ENCODE peak calls at places on chromosomes 13 and 19, in six cellular contexts. N is left ventricle myocardium inferior, X is OCI-LY7, H is heart left ventricle, U is A549, Y is thoracic aorta. Q is an unnamed sample. For H3K4me1, the result is how much of the 10 kb centered on the place peaks cover.

GRCh38 chr13:93847162-93847561 is 620.6 kb downstream of the GPC6 start:
- DNase-seq in N (no peak), X (no peak), H (no peak), U (peak), Y (no peak), Q (no peak)

GRCh38 chr13:99415014-99415650 is 86.1 kb upstream of the TM9SF2 start:
- DNase-seq in N (no peak), X (no peak), H (no peak), U (no peak), Y (no peak), Q (no peak)

GRCh38 chr19:28313633-28314032 is 899.3 kb downstream of the UQCRFS1 start:
- DNase-seq in N (peak), X (no peak), H (peak), U (no peak), Y (no peak), Q (no peak)

GRCh38 chr13:67137044-67137735 is 92.9 kb downstream of the PCDH9 start:
- DNase-seq in N (no peak), X (no peak), H (no peak), U (no peak), Y (no peak), Q (no peak)

GRCh38 chr13:34833562-34834182 is 108.4 kb upstream of the NBEA start:
- DNase-seq in N (no peak), X (peak), H (no peak), U (peak), Y (no peak), Q (no peak)

GRCh38 chr13:93233997-93234416 is 7.4 kb downstream of the GPC6 start:
- DNase-seq in N (no peak), X (peak), H (no peak), U (peak), Y (no peak), Q (no peak)

GRCh38 chr19:8308891-8309291 is 733 bp upstream of the CD320 start:
- DNase-seq in N (peak), X (no peak), H (peak), U (no peak), Y (no peak), Q (peak)

GRCh38 chr13:105518086-105518485 is 1017.4 kb downstream of the EFNB2 start:
- DNase-seq in N (no peak), X (no peak), H (no peak), U (no peak), Y (no peak), Q (no peak)

DNA sequence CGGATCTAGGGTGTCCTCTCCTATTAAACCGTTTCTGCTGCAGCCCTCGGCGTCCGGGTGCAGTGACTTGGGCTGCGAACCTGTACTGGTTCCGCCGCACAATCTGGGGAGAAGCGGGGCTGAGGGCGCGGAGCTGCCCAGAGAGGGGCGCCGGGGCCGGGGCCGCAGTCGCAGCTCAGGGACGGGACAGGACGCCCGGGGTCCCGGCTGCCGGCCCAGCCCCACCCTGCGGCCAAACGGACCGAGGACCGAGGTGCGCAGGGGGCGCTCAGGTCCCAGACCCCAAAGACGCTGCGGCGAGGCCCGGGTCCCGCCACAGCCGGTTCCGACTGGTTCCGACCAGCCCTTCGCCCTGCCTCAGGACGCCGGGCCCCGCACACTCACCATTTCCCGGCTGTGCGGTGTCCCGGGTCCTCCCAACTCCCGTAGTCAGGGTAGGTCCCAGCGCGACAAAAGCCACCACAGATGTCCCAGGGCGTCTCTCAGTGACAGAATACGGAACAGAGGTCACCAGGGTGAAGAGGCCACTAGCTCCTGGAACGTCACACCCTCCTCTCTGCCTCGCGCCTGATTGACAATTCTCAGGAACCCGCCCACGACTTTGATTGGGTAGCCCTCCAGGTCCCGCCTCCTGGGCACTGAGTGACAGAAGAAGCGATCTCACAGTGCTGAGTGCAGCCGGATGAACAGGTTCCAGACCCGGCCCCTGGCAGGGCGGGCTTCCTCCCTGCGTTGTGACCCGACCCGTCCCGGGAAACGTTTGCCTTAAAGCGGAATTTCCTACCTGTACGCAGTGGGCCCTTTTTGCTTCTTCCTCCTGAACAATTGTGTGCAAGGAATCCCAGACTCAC is at the start of gene ZNF44:
- DNase-seq in N (peak), X (peak), H (peak), U (peak), Y (peak), Q (peak)
- H3K4me1 ChIP-seq in N (half or more), X (under half), H (under half), U (under half), Y (under half), Q (under half)

GRCh38 chr19:10419646-10420443 is 493 bp upstream of the PDE4A start:
- DNase-seq in N (no peak), X (peak), H (no peak), U (peak), Y (no peak), Q (peak)

GRCh38 chr19:10417598-10418280 is 2.6 kb upstream of the PDE4A start:
- DNase-seq in N (no peak), X (peak), H (no peak), U (no peak), Y (no peak), Q (peak)

GRCh38 chr19:10419200-10419645 is 1.1 kb upstream of the PDE4A start:
- DNase-seq in N (no peak), X (no peak), H (no peak), U (peak), Y (no peak), Q (peak)

GRCh38 chr19:10416380-10417257 is 3.7 kb upstream of the PDE4A start:
- DNase-seq in N (peak), X (peak), H (peak), U (peak), Y (peak), Q (peak)

GRCh38 chr19:10418281-10419199 is 1.8 kb upstream of the PDE4A start:
- DNase-seq in N (no peak), X (peak), H (no peak), U (peak), Y (no peak), Q (peak)
- H3K4me1 ChIP-seq in N (under half), X (half or more), H (under half), U (under half), Y (under half), Q (under half)

DNA sequence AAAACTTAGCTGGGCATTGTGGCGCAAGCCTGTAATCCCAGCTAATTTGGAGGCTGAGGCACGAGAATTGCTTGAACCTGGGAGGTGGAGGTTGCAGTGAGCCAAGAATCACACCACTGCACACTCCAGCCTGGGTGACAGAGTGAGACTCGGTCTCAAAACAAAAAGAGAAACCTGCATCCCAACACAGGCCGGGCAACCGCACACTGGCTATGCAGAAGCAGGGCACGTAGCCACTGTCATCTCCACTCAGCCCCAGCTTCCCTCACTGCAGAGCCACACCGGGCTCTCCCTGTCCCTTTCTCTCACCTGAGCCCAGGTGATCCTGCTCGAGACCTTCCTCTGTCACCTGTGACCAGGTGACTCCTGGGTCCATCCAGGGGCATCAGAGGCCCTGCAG is 11.7 kb downstream of the ELL start:
- DNase-seq in N (no peak), X (no peak), H (no peak), U (no peak), Y (no peak), Q (no peak)
- H3K4me1 ChIP-seq in N (half or more), X (under half), H (half or more), U (under half), Y (half or more), Q (under half)

GRCh38 chr19:35509861-35510625 is 3.4 kb downstream of the DMKN start:
- DNase-seq in N (peak), X (peak), H (peak), U (peak), Y (no peak), Q (peak)
- H3K4me1 ChIP-seq in N (under half), X (under half), H (under half), U (under half), Y (under half), Q (under half)

GRCh38 chr13:114124921-114125320 is 7.5 kb downstream of the RASA3 start:
- DNase-seq in N (no peak), X (no peak), H (no peak), U (no peak), Y (no peak), Q (no peak)
- H3K4me1 ChIP-seq in N (half or more), X (under half), H (half or more), U (under half), Y (under half), Q (under half)

GRCh38 chr19:54478677-54479266 is 5.7 kb upstream of the CDC42EP5 start:
- DNase-seq in N (no peak), X (peak), H (no peak), U (peak), Y (no peak), Q (no peak)
- H3K4me1 ChIP-seq in N (under half), X (under half), H (under half), U (under half), Y (under half), Q (under half)

GRCh38 chr19:43760941-43761340 is 6.2 kb upstream of the SMG9 start:
- DNase-seq in N (no peak), X (no peak), H (no peak), U (no peak), Y (no peak), Q (no peak)
- H3K4me1 ChIP-seq in N (under half), X (half or more), H (under half), U (half or more), Y (under half), Q (under half)

DNA sequence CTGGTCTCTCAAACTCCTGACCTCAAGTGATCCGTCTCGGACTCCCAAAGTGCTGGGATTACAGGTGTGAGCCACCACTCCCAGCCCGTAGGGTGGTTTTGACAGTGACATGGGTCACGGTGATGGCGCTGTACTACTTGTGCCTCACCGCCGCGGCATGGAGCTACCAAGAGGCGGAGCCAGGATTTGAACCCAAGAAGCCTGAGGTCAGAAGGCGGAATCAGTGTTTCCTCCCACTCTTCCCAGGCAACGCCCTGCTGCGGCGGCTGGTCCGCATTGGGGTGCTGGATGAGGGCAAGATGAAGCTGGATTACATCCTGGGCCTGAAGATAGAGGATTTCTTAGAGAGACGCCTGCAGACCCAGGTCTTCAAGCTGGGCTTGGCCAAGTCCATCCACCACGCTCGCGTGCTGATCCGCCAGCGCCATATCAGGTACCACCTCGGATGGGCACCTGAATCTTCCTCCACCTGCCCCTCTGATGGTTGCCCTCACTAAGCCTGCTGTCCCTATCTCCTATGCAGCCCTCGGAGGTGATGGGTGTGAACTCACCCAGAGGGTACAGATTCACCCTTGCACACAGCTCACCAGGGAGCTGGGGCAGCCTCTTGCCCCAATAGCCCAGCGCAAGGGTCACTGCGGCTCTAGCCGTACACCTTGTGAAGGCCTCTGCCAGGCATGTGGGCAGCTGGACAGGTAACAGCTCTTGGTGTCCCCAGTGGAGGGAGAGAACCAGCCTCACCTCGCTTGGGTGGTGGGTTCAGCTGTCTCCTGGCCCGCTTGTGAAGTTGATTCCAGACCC is 5.6 kb downstream of the RPS9 start:
- DNase-seq in N (no peak), X (no peak), H (no peak), U (no peak), Y (no peak), Q (no peak)
- H3K4me1 ChIP-seq in N (half or more), X (half or more), H (half or more), U (half or more), Y (under half), Q (under half)

DNA sequence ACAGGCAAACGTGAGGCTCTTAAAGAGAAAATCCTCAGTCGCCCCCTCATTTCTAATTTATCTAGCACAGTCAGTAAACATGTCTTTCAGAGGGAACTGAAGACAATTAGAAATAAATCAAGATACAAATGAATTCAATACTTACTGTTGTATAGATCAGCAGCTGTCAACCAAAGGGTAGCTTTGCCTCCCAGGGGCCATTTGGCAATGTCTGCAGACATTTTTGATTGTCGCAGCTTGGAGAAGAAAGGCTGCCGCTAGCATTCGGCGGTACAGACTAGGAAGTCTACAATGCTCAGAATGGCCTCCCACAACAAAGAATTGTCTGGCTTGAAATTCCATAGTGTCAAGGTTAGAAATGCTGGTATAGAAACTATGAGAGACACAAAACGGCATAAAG is 91.5 kb downstream of the RGCC start:
- DNase-seq in N (no peak), X (no peak), H (no peak), U (no peak), Y (no peak), Q (no peak)
- H3K4me1 ChIP-seq in N (under half), X (under half), H (under half), U (under half), Y (under half), Q (under half)

GRCh38 chr19:954672-955494 is 29.0 kb downstream of the ARID3A start:
- DNase-seq in N (no peak), X (no peak), H (no peak), U (no peak), Y (no peak), Q (peak)

GRCh38 chr19:953501-954271 is 27.9 kb downstream of the ARID3A start:
- DNase-seq in N (no peak), X (no peak), H (no peak), U (no peak), Y (no peak), Q (peak)

GRCh38 chr19:954272-954671 is 28.4 kb downstream of the ARID3A start:
- DNase-seq in N (no peak), X (no peak), H (no peak), U (no peak), Y (no peak), Q (no peak)

GRCh38 chr19:956747-957451 is 27.2 kb upstream of the WDR18 start:
- DNase-seq in N (no peak), X (no peak), H (no peak), U (no peak), Y (no peak), Q (peak)

GRCh38 chr19:955803-956746 is 28.1 kb upstream of the WDR18 start:
- DNase-seq in N (no peak), X (no peak), H (no peak), U (no peak), Y (no peak), Q (peak)
- H3K4me1 ChIP-seq in N (under half), X (under half), H (under half), U (under half), Y (under half), Q (under half)